ENCODE peak calls at places on chromosomes 1 and 21, in nine cellular contexts. Q, S, C, X, N, I, O, B and Z are unnamed samples. For H3K27me3, the result is how much of the 10 kb centered on the place peaks cover.

GRCh38 chr1:94617957-94618739 is 76.6 kb upstream of the F3 start:
- DNase-seq in C (no peak), X (no peak), B (no peak), O (no peak), Q (no peak), N (no peak), S (no peak), I (no peak), Z (no peak)

GRCh38 chr1:109793486-109794318 is 30.0 kb upstream of the EPS8L3 start:
- DNase-seq in O (peak), I (peak), S (no peak), N (peak), Q (peak), C (peak), X (peak), B (peak), Z (peak)

GRCh38 chr1:76669146-76669545 is 198.1 kb upstream of the ST6GALNAC5 start:
- DNase-seq in B (no peak), X (no peak), N (no peak), S (no peak), O (no peak), I (no peak), C (no peak), Q (no peak), Z (no peak)

GRCh38 chr1:25922633-25923567 is 16.7 kb upstream of the STMN1 start:
- DNase-seq in Q (peak), B (peak), X (no peak), O (peak), I (peak), C (no peak), N (no peak), S (peak), Z (peak)

GRCh38 chr21:38993561-38993960 is 187.8 kb downstream of the ETS2 start:
- DNase-seq in O (peak), C (peak), S (no peak), N (peak), B (peak), I (peak), Q (no peak), X (no peak), Z (peak)

GRCh38 chr1:203475012-203475981 is at the start of gene PRELP:
- DNase-seq in X (no peak), I (peak), S (peak), N (peak), O (peak), C (no peak), Q (peak), B (no peak), Z (peak)

GRCh38 chr1:245205396-245205795 is 50.6 kb downstream of the KIF26B start:
- DNase-seq in B (no peak), O (no peak), X (no peak), S (no peak), Q (no peak), I (no peak), C (no peak), N (no peak), Z (peak)

GRCh38 chr1:234879157-234880080 is 249.2 kb downstream of the TOMM20 start:
- DNase-seq in S (no peak), C (no peak), X (no peak), B (no peak), I (no peak), Q (no peak), N (no peak), O (no peak), Z (no peak)

GRCh38 chr1:53078333-53079101 is 16.5 kb downstream of the PODN start:
- DNase-seq in I (no peak), O (no peak), N (no peak), X (no peak), Q (no peak), C (no peak), B (no peak), S (no peak), Z (no peak)

GRCh38 chr1:9362488-9362887 is 69.8 kb downstream of the SPSB1 start:
- DNase-seq in N (no peak), C (no peak), X (no peak), Q (no peak), S (no peak), O (no peak), B (no peak), I (no peak), Z (no peak)

GRCh38 chr1:84506729-84507453 is 510 bp upstream of the GNG5 start:
- DNase-seq in N (no peak), Q (no peak), B (no peak), O (no peak), I (peak), C (no peak), S (no peak), X (no peak), Z (no peak)

GRCh38 chr1:159554681-159555080 is 18.9 kb upstream of the OR10J5 start:
- DNase-seq in S (no peak), C (no peak), O (no peak), X (no peak), I (no peak), Q (no peak), B (no peak), N (peak), Z (no peak)

GRCh38 chr1:87330201-87330953 is 1.7 kb downstream of the LMO4 start:
- DNase-seq in C (no peak), I (peak), B (peak), S (peak), N (peak), Q (peak), O (peak), X (peak), Z (peak)

GRCh38 chr1:222095606-222096475 is 354.0 kb upstream of the DUSP10 start:
- DNase-seq in X (peak), S (peak), I (peak), O (peak), B (peak), C (peak), Q (peak), N (no peak), Z (no peak)

GRCh38 chr1:200493344-200493743 is 83.5 kb upstream of the ZNF281 start:
- DNase-seq in Q (no peak), X (no peak), N (no peak), B (no peak), O (no peak), C (no peak), S (no peak), I (no peak), Z (no peak)

GRCh38 chr1:218403300-218403699 is 58.2 kb downstream of the TGFB2 start:
- DNase-seq in N (no peak), X (no peak), O (no peak), C (no peak), B (no peak), I (no peak), Q (no peak), S (no peak), Z (peak)

GRCh38 chr1:117479086-117479485 is 111.8 kb downstream of the MAN1A2 start:
- DNase-seq in O (no peak), B (no peak), Q (no peak), S (no peak), X (no peak), I (no peak), C (no peak), N (no peak), Z (no peak)

GRCh38 chr1:55222152-55222551 is 7.0 kb upstream of the USP24 start:
- DNase-seq in B (no peak), Q (no peak), S (no peak), C (no peak), N (no peak), X (no peak), I (no peak), O (no peak), Z (no peak)

GRCh38 chr21:38790961-38791360 is 14.8 kb upstream of the ETS2 start:
- DNase-seq in N (no peak), S (no peak), I (no peak), Q (no peak), C (no peak), X (no peak), O (no peak), B (peak), Z (no peak)

GRCh38 chr1:88455857-88456256 is 228.2 kb upstream of the PKN2 start:
- DNase-seq in I (no peak), X (no peak), Q (no peak), C (no peak), S (no peak), N (no peak), O (no peak), B (no peak), Z (no peak)

GRCh38 chr21:31203371-31204054 is 140.5 kb downstream of the TIAM1 start:
- DNase-seq in O (no peak), B (no peak), X (no peak), Q (no peak), I (peak), C (peak), S (no peak), N (peak), Z (peak)

GRCh38 chr1:153565529-153566374 is at the start of gene S100A2:
- DNase-seq in B (peak), Q (no peak), C (peak), O (peak), I (peak), X (no peak), N (peak), S (no peak), Z (peak)

GRCh38 chr1:5770981-5771765 is 221.1 kb downstream of the NPHP4 start:
- DNase-seq in C (no peak), N (no peak), B (no peak), O (peak), Q (no peak), S (peak), X (no peak), I (no peak), Z (no peak)

GRCh38 chr1:184705271-184705670 is 49.4 kb downstream of the EDEM3 start:
- DNase-seq in C (no peak), O (no peak), X (no peak), I (peak), S (no peak), Q (no peak), B (no peak), N (no peak), Z (no peak)

GRCh38 chr1:113859478-113860175 is 11.9 kb downstream of the PTPN22 start:
- DNase-seq in O (no peak), S (no peak), C (no peak), N (no peak), Q (no peak), B (no peak), X (no peak), I (no peak), Z (no peak)

GRCh38 chr1:247746391-247746935 is 1.5 kb downstream of the OR14A2 start:
- DNase-seq in X (no peak), N (peak), S (no peak), C (no peak), B (no peak), O (no peak), I (peak), Q (no peak), Z (no peak)

GRCh38 chr1:109781807-109782206 is 18.1 kb upstream of the EPS8L3 start:
- DNase-seq in O (no peak), N (no peak), B (no peak), C (no peak), Q (no peak), S (no peak), I (peak), X (no peak), Z (peak)

GRCh38 chr21:38531610-38532009 is 33.3 kb upstream of the ERG start:
- DNase-seq in C (no peak), S (no peak), I (no peak), N (no peak), O (no peak), Q (no peak), B (no peak), X (no peak), Z (no peak)

GRCh38 chr1:6385673-6386191 is 7.8 kb downstream of the ACOT7 start:
- DNase-seq in C (peak), Q (peak), S (peak), N (peak), I (peak), O (peak), X (no peak), B (peak), Z (peak)

GRCh38 chr1:117565745-117566455 is 39.9 kb upstream of the TENT5C start:
- DNase-seq in Q (no peak), O (no peak), B (no peak), C (no peak), S (no peak), N (no peak), X (no peak), I (no peak), Z (no peak)

DNA sequence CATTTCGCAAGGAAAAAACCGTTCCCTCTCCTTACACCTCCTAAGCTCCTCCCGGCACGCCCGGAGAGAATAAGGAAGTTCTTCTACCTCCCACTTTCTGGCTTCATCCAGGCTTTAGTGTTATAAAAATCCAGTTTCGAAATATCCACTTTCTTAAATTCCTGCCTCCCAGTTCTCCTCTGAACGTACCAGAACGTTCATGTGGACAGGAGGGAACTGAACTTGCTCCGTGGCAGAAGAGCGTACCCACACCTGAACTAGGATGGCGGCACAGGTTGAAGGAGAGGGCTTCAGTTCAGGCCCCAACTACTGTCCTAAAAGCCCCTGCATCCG is 4.4 kb downstream of the LMX1A start:
- DNase-seq in S (peak), Q (no peak), O (no peak), N (no peak), I (no peak), B (no peak), C (no peak), X (no peak), Z (no peak)
- H3K27me3 ChIP-seq in S (half or more), Q (half or more), O (half or more), N (half or more), I (half or more), B (half or more), C (under half), X (under half), Z (under half)

DNA sequence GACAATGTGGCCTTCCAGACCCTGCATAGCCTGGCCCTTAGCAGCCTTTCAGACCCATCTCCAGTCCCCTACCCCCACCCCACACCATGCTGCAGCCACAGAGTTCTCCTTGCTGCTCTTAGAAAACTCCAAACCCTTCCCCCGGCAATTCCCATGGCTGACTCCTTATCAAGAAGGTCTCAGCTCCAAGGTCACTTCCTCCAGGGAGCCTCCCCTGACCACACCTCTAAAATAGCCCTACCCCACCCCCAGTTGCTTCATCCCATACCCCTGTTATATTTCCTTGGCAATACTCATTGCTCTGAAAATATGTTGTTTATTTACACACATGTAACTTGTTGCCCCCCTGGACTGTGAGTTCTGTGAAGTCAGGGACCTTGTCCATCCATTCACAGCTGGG is 4.3 kb upstream of the ADGRB2 start:
- DNase-seq in S (no peak), Q (no peak), O (no peak), I (no peak), X (no peak), B (no peak), C (no peak), N (no peak), Z (no peak)
- H3K4me2 ChIP-seq in S (no peak), Q (no peak), O (no peak), I (no peak), X (no peak), B (no peak), C (no peak), N (no peak), Z (no peak)

GRCh38 chr1:225423518-225423855 is 4.4 kb downstream of the LBR start:
- DNase-seq in I (peak), Q (no peak), X (no peak), O (no peak), B (no peak), C (no peak), N (no peak), S (no peak), Z (no peak)

GRCh38 chr1:225425211-225425786 is 2.5 kb downstream of the LBR start:
- DNase-seq in B (peak), Q (no peak), N (peak), I (peak), C (no peak), S (no peak), O (no peak), X (no peak), Z (peak)

GRCh38 chr1:225424562-225425210 is 3.2 kb downstream of the LBR start:
- DNase-seq in I (peak), N (peak), S (no peak), X (no peak), B (peak), C (no peak), Q (no peak), O (no peak), Z (peak)

GRCh38 chr1:225422795-225423517 is 4.9 kb downstream of the LBR start:
- DNase-seq in O (no peak), Q (no peak), X (no peak), I (peak), C (no peak), S (no peak), N (no peak), B (no peak), Z (no peak)

GRCh38 chr1:225422033-225422605 is 5.7 kb downstream of the LBR start:
- DNase-seq in N (no peak), X (no peak), O (no peak), I (no peak), C (no peak), S (no peak), B (no peak), Q (no peak), Z (no peak)
- H3K27me3 ChIP-seq in N (under half), X (under half), O (under half), I (under half), C (under half), S (under half), B (under half), Q (under half), Z (under half)

GRCh38 chr21:41923641-41924342 is 30.0 kb downstream of the C2CD2 start:
- DNase-seq in C (no peak), I (no peak), Q (no peak), O (no peak), N (no peak), B (no peak), X (no peak), S (no peak), Z (peak)
- H3K4me2 ChIP-seq in C (no peak), I (no peak), Q (no peak), O (no peak), N (peak), B (no peak), X (no peak), S (no peak), Z (peak)

GRCh38 chr1:18108313-18109057 is 887 bp downstream of the IGSF21 start:
- DNase-seq in B (no peak), S (peak), C (no peak), X (no peak), N (no peak), Q (no peak), I (no peak), O (no peak), Z (no peak)

GRCh38 chr1:18107671-18108312 is at the start of gene IGSF21:
- DNase-seq in S (peak), X (no peak), N (no peak), I (no peak), B (no peak), O (peak), Q (peak), C (no peak), Z (no peak)

GRCh38 chr1:18103788-18104421 is 3.7 kb upstream of the IGSF21 start:
- DNase-seq in I (no peak), S (no peak), X (no peak), C (no peak), O (no peak), B (no peak), Q (no peak), N (no peak), Z (no peak)

GRCh38 chr1:18104546-18105100 is 3.0 kb upstream of the IGSF21 start:
- DNase-seq in B (no peak), Q (no peak), X (no peak), S (peak), I (no peak), O (no peak), C (no peak), N (no peak), Z (no peak)

DNA sequence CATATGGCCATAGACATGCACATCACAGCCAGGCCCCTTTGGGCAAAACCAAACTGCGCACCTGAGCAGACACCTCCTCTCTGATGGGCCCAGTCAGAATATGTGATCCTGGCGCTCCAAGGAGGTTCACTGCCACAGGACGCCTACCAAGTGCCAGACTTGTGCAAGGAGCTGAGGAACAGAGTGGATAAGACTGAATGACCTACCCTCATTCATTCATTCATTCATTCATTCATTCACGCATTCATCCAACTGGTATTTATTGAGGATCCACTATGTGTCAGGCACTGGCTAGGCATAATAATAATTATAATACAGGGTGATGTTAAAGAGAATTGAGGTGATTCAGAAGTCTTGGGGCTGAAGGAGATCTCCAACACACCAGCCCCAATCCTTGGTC is 2.4 kb upstream of the IGSF21 start:
- DNase-seq in X (no peak), O (no peak), C (no peak), B (no peak), S (no peak), I (no peak), Q (no peak), N (no peak), Z (no peak)
- H3K27me3 ChIP-seq in X (under half), O (half or more), C (under half), B (under half), S (half or more), I (under half), Q (under half), N (under half), Z (under half)